ENCODE peak calls at places on chromosome 21, in seven cellular contexts. O, A, F, Q, J, V and N are unnamed samples.

GRCh38 chr21:45769239-45769758 is 125.8 kb downstream of the PCBP3 start:
- DNase-seq in O (no peak), A (no peak), F (no peak), Q (no peak), J (no peak), V (no peak), N (no peak)

GRCh38 chr21:42350899-42351543 is at the start of gene TFF2:
- DNase-seq in O (peak), A (no peak), F (no peak), Q (no peak), J (peak), V (no peak), N (no peak)

GRCh38 chr21:16193758-16194606 is 464.2 kb downstream of the USP25 start:
- DNase-seq in O (peak), A (peak), F (no peak), Q (peak), J (peak), V (peak), N (no peak)

GRCh38 chr21:41678944-41679343 is 87.9 kb downstream of the RIPK4 start:
- DNase-seq in O (no peak), A (peak), F (no peak), Q (peak), J (peak), V (peak), N (no peak)

GRCh38 chr21:46196733-46197132 is 12.5 kb upstream of the SPATC1L start:
- DNase-seq in O (peak), A (no peak), F (no peak), Q (no peak), J (no peak), V (no peak), N (no peak)

GRCh38 chr21:21366277-21366676 is 368.1 kb downstream of the NCAM2 start:
- DNase-seq in O (no peak), A (no peak), F (no peak), Q (no peak), J (no peak), V (no peak), N (no peak)

GRCh38 chr21:16563795-16564194 is 834.0 kb downstream of the USP25 start:
- DNase-seq in O (no peak), A (no peak), F (no peak), Q (peak), J (peak), V (peak), N (no peak)

GRCh38 chr21:42377211-42377950 is 11.0 kb upstream of the TFF1 start:
- DNase-seq in O (no peak), A (no peak), F (no peak), Q (no peak), J (no peak), V (no peak), N (no peak)

GRCh38 chr21:26148834-26149354 is 21.7 kb downstream of the APP start:
- DNase-seq in O (no peak), A (no peak), F (no peak), Q (peak), J (no peak), V (peak), N (no peak)

GRCh38 chr21:41564871-41565281 is 56.9 kb upstream of the TMPRSS2 start:
- DNase-seq in O (no peak), A (peak), F (no peak), Q (peak), J (peak), V (peak), N (no peak)

GRCh38 chr21:36981049-36981391 is 14.6 kb upstream of the HLCS start:
- DNase-seq in O (no peak), A (no peak), F (no peak), Q (no peak), J (no peak), V (no peak), N (no peak)

GRCh38 chr21:31444061-31444460 is 100.0 kb upstream of the TIAM1 start:
- DNase-seq in O (no peak), A (no peak), F (no peak), Q (no peak), J (no peak), V (peak), N (no peak)

GRCh38 chr21:18803624-18804023 is 400.0 kb upstream of the TMPRSS15 start:
- DNase-seq in O (no peak), A (no peak), F (no peak), Q (no peak), J (no peak), V (no peak), N (no peak)

GRCh38 chr21:46538851-46539666 is 65.8 kb downstream of the S100B start:
- DNase-seq in O (no peak), A (no peak), F (no peak), Q (no peak), J (no peak), V (no peak), N (no peak)

GRCh38 chr21:24045775-24046215 is 1561.5 kb downstream of the MRPL39 start:
- DNase-seq in O (no peak), A (peak), F (no peak), Q (peak), J (peak), V (peak), N (no peak)

GRCh38 chr21:17900281-17900989 is 81.3 kb upstream of the C21orf91 start:
- DNase-seq in O (no peak), A (no peak), F (no peak), Q (no peak), J (no peak), V (no peak), N (no peak)

GRCh38 chr21:36125513-36126121 is 9.3 kb upstream of the CBR3 start:
- DNase-seq in O (no peak), A (peak), F (no peak), Q (peak), J (peak), V (peak), N (peak)

GRCh38 chr21:42835211-42835610 is 44.1 kb downstream of the WDR4 start:
- DNase-seq in O (peak), A (no peak), F (no peak), Q (no peak), J (no peak), V (no peak), N (peak)

GRCh38 chr21:14536929-14537328 is 9.2 kb downstream of the SAMSN1 start:
- DNase-seq in O (no peak), A (no peak), F (no peak), Q (no peak), J (no peak), V (no peak), N (no peak)

GRCh38 chr21:38303300-38303699 is 46.5 kb downstream of the KCNJ15 start:
- DNase-seq in O (no peak), A (no peak), F (no peak), Q (peak), J (no peak), V (peak), N (no peak)

GRCh38 chr21:42583992-42584641 is 69.3 kb upstream of the PDE9A start:
- DNase-seq in O (no peak), A (no peak), F (no peak), Q (no peak), J (no peak), V (no peak), N (no peak)

GRCh38 chr21:19541612-19542011 is 1138.0 kb upstream of the TMPRSS15 start:
- DNase-seq in O (no peak), A (no peak), F (no peak), Q (no peak), J (no peak), V (no peak), N (no peak)

GRCh38 chr21:43917515-43918384 is 52.7 kb downstream of the AGPAT3 start:
- DNase-seq in O (no peak), A (no peak), F (no peak), Q (no peak), J (peak), V (no peak), N (no peak)
- TF ChIP-seq CTCF in O (no peak), A (no peak), F (no peak), Q (no peak), J (no peak), V (no peak), N (peak)

GRCh38 chr21:28587748-28588147 is 404.9 kb downstream of the LTN1 start:
- DNase-seq in O (no peak), A (no peak), F (no peak), Q (peak), J (no peak), V (no peak), N (no peak)
- TF ChIP-seq CTCF in O (no peak), A (no peak), F (no peak), Q (no peak), J (no peak), V (no peak), N (no peak)

DNA sequence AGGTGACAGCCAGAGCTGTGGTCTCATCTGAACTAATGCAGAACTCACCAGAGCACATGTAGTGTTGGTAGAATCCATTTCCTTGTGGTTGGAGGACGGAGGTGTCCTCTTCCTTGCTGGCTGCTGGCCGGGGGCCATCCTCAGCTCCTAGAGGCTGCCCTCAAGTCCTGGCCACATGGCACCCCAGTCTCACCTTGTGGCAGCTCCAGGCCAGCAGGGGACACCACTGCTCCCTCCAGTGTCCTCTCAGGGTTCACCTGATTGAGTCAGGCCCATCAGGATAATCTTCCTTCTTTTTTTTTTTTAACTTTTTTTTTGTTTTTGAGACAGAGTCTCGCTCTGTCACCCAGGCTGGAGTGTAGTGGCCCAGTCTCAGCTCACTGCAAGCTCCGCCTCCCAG is 2.9 kb downstream of the KCNE1 start:
- DNase-seq in O (no peak), A (no peak), F (no peak), Q (no peak), J (no peak), V (no peak), N (no peak)
- TF ChIP-seq CTCF in O (peak), A (peak), F (no peak), Q (peak), J (no peak), V (peak), N (peak)

GRCh38 chr21:39390212-39390765 is 41.4 kb upstream of the HMGN1 start:
- DNase-seq in O (no peak), A (no peak), F (no peak), Q (no peak), J (no peak), V (no peak), N (no peak)
- TF ChIP-seq CTCF in O (no peak), A (no peak), F (no peak), Q (no peak), J (no peak), V (no peak), N (no peak)

DNA sequence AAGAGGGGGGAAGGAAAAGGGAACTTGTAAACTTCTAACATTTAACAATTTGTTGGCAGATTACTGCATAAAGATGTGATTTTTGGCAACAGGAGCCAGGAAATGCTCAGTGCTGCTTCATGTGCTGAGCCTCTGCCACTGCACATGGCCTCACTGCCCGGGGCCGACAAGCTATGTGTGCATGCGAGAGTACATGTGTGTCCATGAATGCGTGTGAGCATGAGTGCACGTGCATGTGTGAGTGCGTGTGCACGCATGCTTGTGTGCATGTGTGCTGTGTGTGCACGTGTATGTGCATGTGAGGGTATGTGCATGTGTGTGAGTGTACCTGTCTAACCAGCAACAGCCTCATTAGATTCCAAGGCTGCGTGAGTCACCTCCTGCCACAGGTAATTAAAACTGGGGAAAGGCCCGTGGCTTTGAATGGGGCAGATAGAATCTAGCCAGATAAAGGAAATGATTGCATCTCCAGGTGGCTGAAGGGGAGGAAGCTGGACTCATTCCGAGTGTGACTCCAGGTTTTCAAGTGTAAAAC is 41.4 kb upstream of the TSPEAR start:
- DNase-seq in O (no peak), A (no peak), F (no peak), Q (no peak), J (peak), V (peak), N (no peak)
- TF ChIP-seq CTCF in O (no peak), A (no peak), F (no peak), Q (no peak), J (no peak), V (no peak), N (no peak)

GRCh38 chr21:28521932-28522826 is 470.5 kb downstream of the LTN1 start:
- DNase-seq in O (no peak), A (no peak), F (no peak), Q (peak), J (peak), V (peak), N (no peak)

GRCh38 chr21:28518620-28519019 is 474.1 kb downstream of the LTN1 start:
- DNase-seq in O (no peak), A (no peak), F (no peak), Q (peak), J (no peak), V (no peak), N (no peak)

GRCh38 chr21:28513450-28513849 is 479.2 kb downstream of the LTN1 start:
- DNase-seq in O (no peak), A (no peak), F (no peak), Q (no peak), J (no peak), V (peak), N (no peak)

GRCh38 chr21:28516011-28516410 is 476.7 kb downstream of the LTN1 start:
- DNase-seq in O (no peak), A (no peak), F (no peak), Q (no peak), J (no peak), V (no peak), N (no peak)

GRCh38 chr21:28516996-28517592 is 475.6 kb downstream of the LTN1 start:
- DNase-seq in O (no peak), A (peak), F (peak), Q (peak), J (peak), V (peak), N (peak)
- TF ChIP-seq CTCF in O (peak), A (peak), F (peak), Q (peak), J (peak), V (peak), N (peak)

DNA sequence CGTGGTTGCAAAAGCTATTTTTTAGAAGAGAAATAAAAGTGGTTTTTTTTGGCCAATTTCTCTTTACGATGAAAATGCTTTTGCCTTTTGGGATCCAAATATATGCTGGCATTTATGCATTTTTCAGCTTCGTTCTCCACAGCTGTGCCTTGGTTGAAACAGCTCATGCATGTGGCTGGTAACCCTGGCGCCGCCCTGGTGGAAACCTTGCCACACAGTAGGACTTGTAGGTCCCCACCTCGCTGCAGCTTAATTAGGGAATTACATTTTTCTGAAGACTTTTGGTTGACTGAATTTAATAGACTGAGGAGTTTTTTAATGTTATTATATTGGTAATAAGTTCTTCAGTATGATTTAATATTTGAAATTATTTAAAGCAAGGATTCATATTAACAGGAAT is 12.7 kb upstream of the PCP4 start:
- DNase-seq in O (no peak), A (no peak), F (no peak), Q (no peak), J (no peak), V (no peak), N (no peak)
- TF ChIP-seq CTCF in O (no peak), A (no peak), F (no peak), Q (no peak), J (no peak), V (no peak), N (no peak)

DNA sequence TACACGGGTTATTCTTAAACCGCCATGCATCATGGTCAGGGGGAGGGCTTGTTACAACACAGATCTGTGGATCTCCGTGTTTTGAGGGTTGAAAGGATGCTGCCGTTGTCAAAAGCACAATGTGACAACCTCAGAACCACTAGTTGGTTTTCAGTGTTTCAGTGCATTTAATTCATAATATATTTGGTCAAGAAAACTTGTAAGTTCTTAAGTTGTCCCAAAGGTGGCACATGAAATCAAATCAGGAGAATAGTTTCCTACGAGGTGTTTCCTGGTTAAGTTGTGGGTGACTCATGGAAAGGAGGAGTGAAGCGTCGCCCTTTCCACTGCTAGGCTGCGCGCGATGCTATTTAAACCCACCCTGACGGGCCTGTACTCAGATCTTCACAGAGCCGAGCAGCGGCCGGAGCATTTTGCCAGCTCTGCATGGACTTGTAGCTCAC is 1531.5 kb upstream of the TPTE start:
- DNase-seq in O (no peak), A (no peak), F (no peak), Q (no peak), J (peak), V (no peak), N (peak)
- TF ChIP-seq CTCF in O (no peak), A (no peak), F (no peak), Q (no peak), J (no peak), V (no peak), N (no peak)

GRCh38 chr21:32687946-32688345 is 39.9 kb downstream of the SYNJ1 start:
- DNase-seq in O (no peak), A (no peak), F (no peak), Q (no peak), J (no peak), V (no peak), N (peak)
- TF ChIP-seq CTCF in O (no peak), A (no peak), F (no peak), Q (no peak), J (no peak), V (no peak), N (peak)